ENCODE peak calls at places on chromosomes 5 and 9, in ten cellular contexts. One of them, this sample, is unnamed.

GRCh38 chr5:9421823-9422354 is 124.0 kb downstream of the SEMA5A start:
- DNase-seq in NCI-H1105: no peak
- DNase-seq in neural progenitor cell: no peak
- DNase-seq in RWPE1: no peak
- DNase-seq in activated naive CD8-positive, alpha-beta T cell treated with anti-CD3 and anti-CD28 coated beads for 36 hours: no peak
- DNase-seq in head of caudate nucleus: no peak
- DNase-seq in hypothalamus: no peak
- DNase-seq in NCI-H1417: no peak
- DNase-seq in lower leg skin: no peak
- DNase-seq in stimulated activated CD8-positive, alpha-beta memory T cell treated with anti-CD3 and anti-CD28 coated beads, Interleukin-4, amount 100 ng/mL, for 4 hours: no peak
- DNase-seq in this sample: no peak

GRCh38 chr9:69675563-69675962 is 3.4 kb upstream of the APBA1 start:
- DNase-seq in NCI-H1105: no peak
- DNase-seq in neural progenitor cell: no peak
- DNase-seq in RWPE1: no peak
- DNase-seq in activated naive CD8-positive, alpha-beta T cell treated with anti-CD3 and anti-CD28 coated beads for 36 hours: no peak
- DNase-seq in head of caudate nucleus: no peak
- DNase-seq in hypothalamus: no peak
- DNase-seq in NCI-H1417: no peak
- DNase-seq in lower leg skin: no peak
- DNase-seq in stimulated activated CD8-positive, alpha-beta memory T cell treated with anti-CD3 and anti-CD28 coated beads, Interleukin-4, amount 100 ng/mL, for 4 hours: no peak
- DNase-seq in this sample: no peak

GRCh38 chr9:99824378-99825157 is 2.9 kb downstream of the NR4A3 start:
- DNase-seq in NCI-H1105: no peak
- DNase-seq in neural progenitor cell: peak; percentile 92
- DNase-seq in RWPE1: peak; percentile 38
- DNase-seq in activated naive CD8-positive, alpha-beta T cell treated with anti-CD3 and anti-CD28 coated beads for 36 hours: peak; percentile 85
- DNase-seq in head of caudate nucleus: no peak
- DNase-seq in hypothalamus: no peak
- DNase-seq in NCI-H1417: peak; percentile 45
- DNase-seq in lower leg skin: no peak
- DNase-seq in stimulated activated CD8-positive, alpha-beta memory T cell treated with anti-CD3 and anti-CD28 coated beads, Interleukin-4, amount 100 ng/mL, for 4 hours: peak; percentile 43
- DNase-seq in this sample: no peak

GRCh38 chr5:179275381-179275878 is 69.8 kb downstream of the ADAMTS2 start:
- DNase-seq in NCI-H1105: no peak
- DNase-seq in neural progenitor cell: no peak
- DNase-seq in RWPE1: no peak
- DNase-seq in activated naive CD8-positive, alpha-beta T cell treated with anti-CD3 and anti-CD28 coated beads for 36 hours: no peak
- DNase-seq in head of caudate nucleus: no peak
- DNase-seq in hypothalamus: no peak
- DNase-seq in NCI-H1417: no peak
- DNase-seq in lower leg skin: no peak
- DNase-seq in stimulated activated CD8-positive, alpha-beta memory T cell treated with anti-CD3 and anti-CD28 coated beads, Interleukin-4, amount 100 ng/mL, for 4 hours: no peak
- DNase-seq in this sample: no peak

GRCh38 chr9:37949576-37949975 is 45.6 kb upstream of the SLC25A51 start:
- DNase-seq in NCI-H1105: no peak
- DNase-seq in neural progenitor cell: no peak
- DNase-seq in RWPE1: peak; percentile 57
- DNase-seq in activated naive CD8-positive, alpha-beta T cell treated with anti-CD3 and anti-CD28 coated beads for 36 hours: no peak
- DNase-seq in head of caudate nucleus: no peak
- DNase-seq in hypothalamus: no peak
- DNase-seq in NCI-H1417: no peak
- DNase-seq in lower leg skin: no peak
- DNase-seq in stimulated activated CD8-positive, alpha-beta memory T cell treated with anti-CD3 and anti-CD28 coated beads, Interleukin-4, amount 100 ng/mL, for 4 hours: no peak
- DNase-seq in this sample: no peak

GRCh38 chr5:163397368-163397767 is 40.0 kb upstream of the CCNG1 start:
- DNase-seq in NCI-H1105: no peak
- DNase-seq in neural progenitor cell: no peak
- DNase-seq in RWPE1: no peak
- DNase-seq in activated naive CD8-positive, alpha-beta T cell treated with anti-CD3 and anti-CD28 coated beads for 36 hours: no peak
- DNase-seq in head of caudate nucleus: no peak
- DNase-seq in hypothalamus: no peak
- DNase-seq in NCI-H1417: no peak
- DNase-seq in lower leg skin: no peak
- DNase-seq in stimulated activated CD8-positive, alpha-beta memory T cell treated with anti-CD3 and anti-CD28 coated beads, Interleukin-4, amount 100 ng/mL, for 4 hours: no peak
- DNase-seq in this sample: no peak

GRCh38 chr9:33329996-33330395 is 39.7 kb downstream of the NFX1 start:
- DNase-seq in NCI-H1105: no peak
- DNase-seq in neural progenitor cell: no peak
- DNase-seq in RWPE1: peak; percentile 25
- DNase-seq in activated naive CD8-positive, alpha-beta T cell treated with anti-CD3 and anti-CD28 coated beads for 36 hours: no peak
- DNase-seq in head of caudate nucleus: no peak
- DNase-seq in hypothalamus: no peak
- DNase-seq in NCI-H1417: no peak
- DNase-seq in lower leg skin: no peak
- DNase-seq in stimulated activated CD8-positive, alpha-beta memory T cell treated with anti-CD3 and anti-CD28 coated beads, Interleukin-4, amount 100 ng/mL, for 4 hours: no peak
- DNase-seq in this sample: no peak

GRCh38 chr5:62341783-62342475 is 35.9 kb downstream of the KIF2A start:
- DNase-seq in NCI-H1105: no peak
- DNase-seq in neural progenitor cell: no peak
- DNase-seq in RWPE1: no peak
- DNase-seq in activated naive CD8-positive, alpha-beta T cell treated with anti-CD3 and anti-CD28 coated beads for 36 hours: no peak
- DNase-seq in head of caudate nucleus: no peak
- DNase-seq in hypothalamus: no peak
- DNase-seq in NCI-H1417: no peak
- DNase-seq in lower leg skin: no peak
- DNase-seq in stimulated activated CD8-positive, alpha-beta memory T cell treated with anti-CD3 and anti-CD28 coated beads, Interleukin-4, amount 100 ng/mL, for 4 hours: no peak
- DNase-seq in this sample: no peak

GRCh38 chr9:8447618-8448017 is 648.0 kb upstream of the DMAC1 start:
- DNase-seq in NCI-H1105: no peak
- DNase-seq in neural progenitor cell: no peak
- DNase-seq in RWPE1: no peak
- DNase-seq in activated naive CD8-positive, alpha-beta T cell treated with anti-CD3 and anti-CD28 coated beads for 36 hours: no peak
- DNase-seq in head of caudate nucleus: no peak
- DNase-seq in hypothalamus: no peak
- DNase-seq in NCI-H1417: no peak
- DNase-seq in lower leg skin: no peak
- DNase-seq in stimulated activated CD8-positive, alpha-beta memory T cell treated with anti-CD3 and anti-CD28 coated beads, Interleukin-4, amount 100 ng/mL, for 4 hours: no peak
- DNase-seq in this sample: no peak

GRCh38 chr5:9263656-9264055 is 282.2 kb downstream of the SEMA5A start:
- DNase-seq in NCI-H1105: no peak
- DNase-seq in neural progenitor cell: no peak
- DNase-seq in RWPE1: no peak
- DNase-seq in activated naive CD8-positive, alpha-beta T cell treated with anti-CD3 and anti-CD28 coated beads for 36 hours: no peak
- DNase-seq in head of caudate nucleus: no peak
- DNase-seq in hypothalamus: no peak
- DNase-seq in NCI-H1417: no peak
- DNase-seq in lower leg skin: no peak
- DNase-seq in stimulated activated CD8-positive, alpha-beta memory T cell treated with anti-CD3 and anti-CD28 coated beads, Interleukin-4, amount 100 ng/mL, for 4 hours: no peak
- DNase-seq in this sample: no peak

GRCh38 chr5:55533806-55534435 is 843 bp downstream of the PLPP1 start:
- DNase-seq in NCI-H1105: no peak
- DNase-seq in neural progenitor cell: peak; percentile 84
- DNase-seq in RWPE1: peak; percentile 57
- DNase-seq in activated naive CD8-positive, alpha-beta T cell treated with anti-CD3 and anti-CD28 coated beads for 36 hours: no peak
- DNase-seq in head of caudate nucleus: peak; percentile 17
- DNase-seq in hypothalamus: no peak
- DNase-seq in NCI-H1417: peak; percentile 73
- DNase-seq in lower leg skin: no peak
- DNase-seq in stimulated activated CD8-positive, alpha-beta memory T cell treated with anti-CD3 and anti-CD28 coated beads, Interleukin-4, amount 100 ng/mL, for 4 hours: no peak
- DNase-seq in this sample: no peak

GRCh38 chr9:6833518-6834192 is 75.9 kb downstream of the KDM4C start:
- DNase-seq in NCI-H1105: no peak
- DNase-seq in neural progenitor cell: no peak
- DNase-seq in RWPE1: no peak
- DNase-seq in activated naive CD8-positive, alpha-beta T cell treated with anti-CD3 and anti-CD28 coated beads for 36 hours: no peak
- DNase-seq in head of caudate nucleus: no peak
- DNase-seq in hypothalamus: no peak
- DNase-seq in NCI-H1417: no peak
- DNase-seq in lower leg skin: no peak
- DNase-seq in stimulated activated CD8-positive, alpha-beta memory T cell treated with anti-CD3 and anti-CD28 coated beads, Interleukin-4, amount 100 ng/mL, for 4 hours: no peak
- DNase-seq in this sample: no peak

GRCh38 chr9:138111607-138112006 is 234.0 kb downstream of the CACNA1B start:
- DNase-seq in NCI-H1105: no peak
- DNase-seq in neural progenitor cell: no peak
- DNase-seq in RWPE1: no peak
- DNase-seq in activated naive CD8-positive, alpha-beta T cell treated with anti-CD3 and anti-CD28 coated beads for 36 hours: no peak
- DNase-seq in head of caudate nucleus: no peak
- DNase-seq in hypothalamus: no peak
- DNase-seq in NCI-H1417: no peak
- DNase-seq in lower leg skin: no peak
- DNase-seq in stimulated activated CD8-positive, alpha-beta memory T cell treated with anti-CD3 and anti-CD28 coated beads, Interleukin-4, amount 100 ng/mL, for 4 hours: no peak
- DNase-seq in this sample: no peak

GRCh38 chr5:109855056-109855455 is 165.3 kb downstream of the MAN2A1 start:
- DNase-seq in NCI-H1105: no peak
- DNase-seq in neural progenitor cell: no peak
- DNase-seq in RWPE1: no peak
- DNase-seq in activated naive CD8-positive, alpha-beta T cell treated with anti-CD3 and anti-CD28 coated beads for 36 hours: no peak
- DNase-seq in head of caudate nucleus: no peak
- DNase-seq in hypothalamus: no peak
- DNase-seq in NCI-H1417: no peak
- DNase-seq in lower leg skin: no peak
- DNase-seq in stimulated activated CD8-positive, alpha-beta memory T cell treated with anti-CD3 and anti-CD28 coated beads, Interleukin-4, amount 100 ng/mL, for 4 hours: no peak
- DNase-seq in this sample: no peak

GRCh38 chr5:55593115-55593472 is 58.3 kb upstream of the PLPP1 start:
- DNase-seq in NCI-H1105: peak; percentile 40
- DNase-seq in neural progenitor cell: no peak
- DNase-seq in RWPE1: peak; percentile 91
- DNase-seq in activated naive CD8-positive, alpha-beta T cell treated with anti-CD3 and anti-CD28 coated beads for 36 hours: no peak
- DNase-seq in head of caudate nucleus: no peak
- DNase-seq in hypothalamus: no peak
- DNase-seq in NCI-H1417: peak; percentile 24
- DNase-seq in lower leg skin: no peak
- DNase-seq in stimulated activated CD8-positive, alpha-beta memory T cell treated with anti-CD3 and anti-CD28 coated beads, Interleukin-4, amount 100 ng/mL, for 4 hours: no peak
- DNase-seq in this sample: no peak

GRCh38 chr5:179089502-179089901 is 29.3 kb downstream of the ZNF354C start:
- DNase-seq in NCI-H1105: no peak
- DNase-seq in neural progenitor cell: no peak
- DNase-seq in RWPE1: no peak
- DNase-seq in activated naive CD8-positive, alpha-beta T cell treated with anti-CD3 and anti-CD28 coated beads for 36 hours: no peak
- DNase-seq in head of caudate nucleus: no peak
- DNase-seq in hypothalamus: no peak
- DNase-seq in NCI-H1417: no peak
- DNase-seq in lower leg skin: no peak
- DNase-seq in stimulated activated CD8-positive, alpha-beta memory T cell treated with anti-CD3 and anti-CD28 coated beads, Interleukin-4, amount 100 ng/mL, for 4 hours: no peak
- DNase-seq in this sample: no peak

GRCh38 chr9:127567898-127568617 is 44.0 kb upstream of the STXBP1 start:
- DNase-seq in NCI-H1105: no peak
- DNase-seq in neural progenitor cell: peak; percentile 65
- DNase-seq in RWPE1: no peak
- DNase-seq in activated naive CD8-positive, alpha-beta T cell treated with anti-CD3 and anti-CD28 coated beads for 36 hours: no peak
- DNase-seq in head of caudate nucleus: no peak
- DNase-seq in hypothalamus: no peak
- DNase-seq in NCI-H1417: peak; percentile 73
- DNase-seq in lower leg skin: no peak
- DNase-seq in stimulated activated CD8-positive, alpha-beta memory T cell treated with anti-CD3 and anti-CD28 coated beads, Interleukin-4, amount 100 ng/mL, for 4 hours: no peak
- DNase-seq in this sample: no peak

GRCh38 chr5:468401-468800 is 25.4 kb downstream of the EXOC3 start:
- DNase-seq in NCI-H1105: no peak
- DNase-seq in neural progenitor cell: no peak
- DNase-seq in RWPE1: no peak
- DNase-seq in activated naive CD8-positive, alpha-beta T cell treated with anti-CD3 and anti-CD28 coated beads for 36 hours: no peak
- DNase-seq in head of caudate nucleus: no peak
- DNase-seq in hypothalamus: no peak
- DNase-seq in NCI-H1417: no peak
- DNase-seq in lower leg skin: no peak
- DNase-seq in stimulated activated CD8-positive, alpha-beta memory T cell treated with anti-CD3 and anti-CD28 coated beads, Interleukin-4, amount 100 ng/mL, for 4 hours: no peak
- DNase-seq in this sample: no peak

GRCh38 chr9:35923927-35924763 is 14.9 kb downstream of the SPAAR start:
- DNase-seq in NCI-H1105: no peak
- DNase-seq in neural progenitor cell: no peak
- DNase-seq in RWPE1: peak; percentile 89
- DNase-seq in activated naive CD8-positive, alpha-beta T cell treated with anti-CD3 and anti-CD28 coated beads for 36 hours: peak; percentile 34
- DNase-seq in head of caudate nucleus: peak; percentile 78
- DNase-seq in hypothalamus: no peak
- DNase-seq in NCI-H1417: no peak
- DNase-seq in lower leg skin: no peak
- DNase-seq in stimulated activated CD8-positive, alpha-beta memory T cell treated with anti-CD3 and anti-CD28 coated beads, Interleukin-4, amount 100 ng/mL, for 4 hours: no peak
- DNase-seq in this sample: peak; percentile 95

GRCh38 chr9:2916382-2916985 is 72.6 kb upstream of the PUM3 start:
- DNase-seq in NCI-H1105: no peak
- DNase-seq in neural progenitor cell: peak; percentile 19
- DNase-seq in RWPE1: no peak
- DNase-seq in activated naive CD8-positive, alpha-beta T cell treated with anti-CD3 and anti-CD28 coated beads for 36 hours: no peak
- DNase-seq in head of caudate nucleus: no peak
- DNase-seq in hypothalamus: no peak
- DNase-seq in NCI-H1417: no peak
- DNase-seq in lower leg skin: no peak
- DNase-seq in stimulated activated CD8-positive, alpha-beta memory T cell treated with anti-CD3 and anti-CD28 coated beads, Interleukin-4, amount 100 ng/mL, for 4 hours: no peak
- DNase-seq in this sample: no peak

GRCh38 chr9:116336133-116336862 is 182.7 kb downstream of the PAPPA start:
- DNase-seq in NCI-H1105: no peak
- DNase-seq in neural progenitor cell: no peak
- DNase-seq in RWPE1: no peak
- DNase-seq in activated naive CD8-positive, alpha-beta T cell treated with anti-CD3 and anti-CD28 coated beads for 36 hours: no peak
- DNase-seq in head of caudate nucleus: no peak
- DNase-seq in hypothalamus: no peak
- DNase-seq in NCI-H1417: no peak
- DNase-seq in lower leg skin: no peak
- DNase-seq in stimulated activated CD8-positive, alpha-beta memory T cell treated with anti-CD3 and anti-CD28 coated beads, Interleukin-4, amount 100 ng/mL, for 4 hours: no peak
- DNase-seq in this sample: no peak

GRCh38 chr5:172733179-172733973 is 37.6 kb downstream of the DUSP1 start:
- DNase-seq in NCI-H1105: no peak
- DNase-seq in neural progenitor cell: peak; percentile 42
- DNase-seq in RWPE1: peak; percentile 97
- DNase-seq in activated naive CD8-positive, alpha-beta T cell treated with anti-CD3 and anti-CD28 coated beads for 36 hours: no peak
- DNase-seq in head of caudate nucleus: no peak
- DNase-seq in hypothalamus: no peak
- DNase-seq in NCI-H1417: no peak
- DNase-seq in lower leg skin: peak; percentile 93
- DNase-seq in stimulated activated CD8-positive, alpha-beta memory T cell treated with anti-CD3 and anti-CD28 coated beads, Interleukin-4, amount 100 ng/mL, for 4 hours: no peak
- DNase-seq in this sample: peak; percentile 98

GRCh38 chr5:98705841-98706240 is 67.6 kb upstream of the RGMB start:
- DNase-seq in NCI-H1105: no peak
- DNase-seq in neural progenitor cell: no peak
- DNase-seq in RWPE1: no peak
- DNase-seq in activated naive CD8-positive, alpha-beta T cell treated with anti-CD3 and anti-CD28 coated beads for 36 hours: no peak
- DNase-seq in head of caudate nucleus: no peak
- DNase-seq in hypothalamus: no peak
- DNase-seq in NCI-H1417: no peak
- DNase-seq in lower leg skin: no peak
- DNase-seq in stimulated activated CD8-positive, alpha-beta memory T cell treated with anti-CD3 and anti-CD28 coated beads, Interleukin-4, amount 100 ng/mL, for 4 hours: no peak
- DNase-seq in this sample: no peak